ENCODE peak calls at places on chromosomes 4 and X, in seven cellular contexts. One of them, this sample, is unnamed.
A peak's percentile ranks its signal among the peaks of the same experiment; 100 is the strongest.

GRCh38 chr4:76306882-76307669 is 543 bp downstream of the STBD1 start:
- DNase-seq in PC-3: peak; percentile 49
- DNase-seq in GM23338: peak; percentile 87
- DNase-seq in neural progenitor cell: peak; percentile 84
- DNase-seq in GM23248: peak; percentile 90
- DNase-seq in HCT116: no peak
- DNase-seq in MM.1S: peak; percentile 66
- DNase-seq in this sample: peak; percentile 86

GRCh38 chr4:4306920-4307319 is 16.9 kb downstream of the ZBTB49 start:
- DNase-seq in PC-3: no peak
- DNase-seq in GM23338: no peak
- DNase-seq in neural progenitor cell: no peak
- DNase-seq in GM23248: no peak
- DNase-seq in HCT116: no peak
- DNase-seq in MM.1S: no peak
- DNase-seq in this sample: no peak

GRCh38 chrX:154327026-154327820 is 31.6 kb downstream of the TKTL1 start:
- DNase-seq in PC-3: no peak
- DNase-seq in GM23338: no peak
- DNase-seq in neural progenitor cell: no peak
- DNase-seq in GM23248: peak; percentile 75
- DNase-seq in HCT116: no peak
- DNase-seq in MM.1S: peak; percentile 47
- DNase-seq in this sample: no peak

GRCh38 chr4:37812713-37813112 is 13.8 kb upstream of the PGM2 start:
- DNase-seq in PC-3: peak; percentile 46
- DNase-seq in GM23338: no peak
- DNase-seq in neural progenitor cell: no peak
- DNase-seq in GM23248: peak; percentile 56
- DNase-seq in HCT116: no peak
- DNase-seq in MM.1S: no peak
- DNase-seq in this sample: peak; percentile 8

GRCh38 chr4:16065066-16065465 is 18.8 kb downstream of the PROM1 start:
- DNase-seq in PC-3: no peak
- DNase-seq in GM23338: no peak
- DNase-seq in neural progenitor cell: no peak
- DNase-seq in GM23248: no peak
- DNase-seq in HCT116: no peak
- DNase-seq in MM.1S: no peak
- DNase-seq in this sample: no peak

GRCh38 chrX:39418936-39419659 is 617.8 kb downstream of the MID1IP1 start:
- DNase-seq in PC-3: no peak
- DNase-seq in GM23338: peak; percentile 2
- DNase-seq in neural progenitor cell: no peak
- DNase-seq in GM23248: no peak
- DNase-seq in HCT116: no peak
- DNase-seq in MM.1S: no peak
- DNase-seq in this sample: peak; percentile 28

GRCh38 chrX:50707376-50707775 is 106.6 kb downstream of the SHROOM4 start:
- DNase-seq in PC-3: peak; percentile 43
- DNase-seq in GM23338: no peak
- DNase-seq in neural progenitor cell: no peak
- DNase-seq in GM23248: no peak
- DNase-seq in HCT116: no peak
- DNase-seq in MM.1S: peak; percentile 8
- DNase-seq in this sample: peak; percentile 23

GRCh38 chrX:129000018-129000417 is 523.3 kb downstream of the SMARCA1 start:
- DNase-seq in PC-3: no peak
- DNase-seq in GM23338: no peak
- DNase-seq in neural progenitor cell: no peak
- DNase-seq in GM23248: no peak
- DNase-seq in HCT116: no peak
- DNase-seq in MM.1S: no peak
- DNase-seq in this sample: no peak

GRCh38 chr4:65893311-65893710 is 223.0 kb upstream of the EPHA5 start:
- DNase-seq in PC-3: peak; percentile 20
- DNase-seq in GM23338: peak; percentile 6
- DNase-seq in neural progenitor cell: no peak
- DNase-seq in GM23248: no peak
- DNase-seq in HCT116: no peak
- DNase-seq in MM.1S: no peak
- DNase-seq in this sample: no peak

GRCh38 chr4:7905461-7905915 is 34.2 kb downstream of the AFAP1 start:
- DNase-seq in PC-3: no peak
- DNase-seq in GM23338: no peak
- DNase-seq in neural progenitor cell: no peak
- DNase-seq in GM23248: peak; percentile 85
- DNase-seq in HCT116: no peak
- DNase-seq in MM.1S: no peak
- DNase-seq in this sample: no peak
- H3K4me1 ChIP-seq in PC-3: peaks cover 45% of the 10 kb centered on the region
- H3K4me1 ChIP-seq in GM23338: peaks cover 84% of the 10 kb centered on the region
- H3K4me1 ChIP-seq in neural progenitor cell: peaks cover 48% of the 10 kb centered on the region
- H3K4me1 ChIP-seq in GM23248: peaks cover 79% of the 10 kb centered on the region
- H3K4me1 ChIP-seq in HCT116: peaks cover 6% of the 10 kb centered on the region
- H3K4me1 ChIP-seq in MM.1S: no peaks in the 10 kb centered on the region
- H3K4me1 ChIP-seq in this sample: peaks cover 31% of the 10 kb centered on the region

GRCh38 chr4:185143596-185143969 is 517 bp downstream of the SLC25A4 start:
- DNase-seq in PC-3: peak; percentile 44
- DNase-seq in GM23338: no peak
- DNase-seq in neural progenitor cell: no peak
- DNase-seq in GM23248: peak; percentile 55
- DNase-seq in HCT116: no peak
- DNase-seq in MM.1S: peak; percentile 48
- DNase-seq in this sample: peak; percentile 50
- TF ChIP-seq EZH2phosphoT487 in PC-3: no peak
- TF ChIP-seq EZH2phosphoT487 in GM23338: no peak
- TF ChIP-seq EZH2phosphoT487 in neural progenitor cell: no peak
- TF ChIP-seq EZH2phosphoT487 in GM23248: no peak
- TF ChIP-seq EZH2phosphoT487 in HCT116: no peak
- TF ChIP-seq EZH2phosphoT487 in MM.1S: no peak
- TF ChIP-seq EZH2phosphoT487 in this sample: no peak

GRCh38 chr4:185016101-185016940 is 2.0 kb upstream of the HELT start:
- DNase-seq in PC-3: no peak
- DNase-seq in GM23338: peak; percentile 55
- DNase-seq in neural progenitor cell: peak; percentile 65
- DNase-seq in GM23248: no peak
- DNase-seq in HCT116: no peak
- DNase-seq in MM.1S: no peak
- DNase-seq in this sample: no peak
- TF ChIP-seq EZH2 in PC-3: no peak
- TF ChIP-seq EZH2 in GM23338: peak; percentile 88
- TF ChIP-seq EZH2 in neural progenitor cell: peak; percentile 93
- TF ChIP-seq EZH2 in GM23248: peak; percentile 35
- TF ChIP-seq EZH2 in HCT116: no peak
- TF ChIP-seq EZH2 in MM.1S: no peak
- TF ChIP-seq EZH2 in this sample: peak; percentile 79

GRCh38 chr4:38829237-38829636 is 24.6 kb upstream of the TLR1 start:
- DNase-seq in PC-3: no peak
- DNase-seq in GM23338: no peak
- DNase-seq in neural progenitor cell: no peak
- DNase-seq in GM23248: no peak
- DNase-seq in HCT116: no peak
- DNase-seq in MM.1S: no peak
- DNase-seq in this sample: no peak

GRCh38 chr4:38834570-38834969 is 22.0 kb downstream of the TLR6 start:
- DNase-seq in PC-3: no peak
- DNase-seq in GM23338: no peak
- DNase-seq in neural progenitor cell: no peak
- DNase-seq in GM23248: no peak
- DNase-seq in HCT116: no peak
- DNase-seq in MM.1S: no peak
- DNase-seq in this sample: no peak

GRCh38 chr4:38832624-38833528 is 23.7 kb downstream of the TLR6 start:
- DNase-seq in PC-3: no peak
- DNase-seq in GM23338: peak; percentile 38
- DNase-seq in neural progenitor cell: no peak
- DNase-seq in GM23248: no peak
- DNase-seq in HCT116: no peak
- DNase-seq in MM.1S: peak; percentile 10
- DNase-seq in this sample: no peak

GRCh38 chr4:38832206-38832605 is 24.4 kb downstream of the TLR6 start:
- DNase-seq in PC-3: no peak
- DNase-seq in GM23338: no peak
- DNase-seq in neural progenitor cell: no peak
- DNase-seq in GM23248: no peak
- DNase-seq in HCT116: no peak
- DNase-seq in MM.1S: no peak
- DNase-seq in this sample: no peak

DNA sequence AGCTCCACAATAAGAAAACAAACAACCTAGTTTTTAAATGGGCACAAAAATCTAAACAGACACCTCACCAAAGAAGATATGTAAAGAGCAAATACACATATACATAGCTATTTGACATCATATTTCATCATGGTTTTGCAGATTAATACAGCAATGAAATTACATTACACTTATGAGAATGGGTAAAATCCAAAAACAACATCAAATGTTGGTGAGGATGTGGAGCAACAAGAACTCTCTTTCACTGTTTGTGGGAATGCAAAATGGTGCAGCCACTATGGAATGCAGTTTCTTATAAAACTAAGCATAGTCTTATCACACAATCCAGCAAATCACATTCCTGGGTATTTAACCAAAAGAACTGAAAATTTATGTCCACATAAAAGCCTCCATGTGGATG is 25.0 kb downstream of the TLR6 start:
- DNase-seq in PC-3: no peak
- DNase-seq in GM23338: no peak
- DNase-seq in neural progenitor cell: no peak
- DNase-seq in GM23248: no peak
- DNase-seq in HCT116: no peak
- DNase-seq in MM.1S: no peak
- DNase-seq in this sample: no peak
- H3K4me1 ChIP-seq in PC-3: no peaks in the 10 kb centered on the region
- H3K4me1 ChIP-seq in GM23338: no peaks in the 10 kb centered on the region
- H3K4me1 ChIP-seq in neural progenitor cell: no peaks in the 10 kb centered on the region
- H3K4me1 ChIP-seq in GM23248: no peaks in the 10 kb centered on the region
- H3K4me1 ChIP-seq in HCT116: peaks cover 10% of the 10 kb centered on the region
- H3K4me1 ChIP-seq in MM.1S: no peaks in the 10 kb centered on the region
- H3K4me1 ChIP-seq in this sample: no peaks in the 10 kb centered on the region

GRCh38 chrX:22746081-22746480 is 253.7 kb upstream of the DDX53 start:
- DNase-seq in PC-3: no peak
- DNase-seq in GM23338: no peak
- DNase-seq in neural progenitor cell: no peak
- DNase-seq in GM23248: no peak
- DNase-seq in HCT116: no peak
- DNase-seq in MM.1S: no peak
- DNase-seq in this sample: no peak

DNA sequence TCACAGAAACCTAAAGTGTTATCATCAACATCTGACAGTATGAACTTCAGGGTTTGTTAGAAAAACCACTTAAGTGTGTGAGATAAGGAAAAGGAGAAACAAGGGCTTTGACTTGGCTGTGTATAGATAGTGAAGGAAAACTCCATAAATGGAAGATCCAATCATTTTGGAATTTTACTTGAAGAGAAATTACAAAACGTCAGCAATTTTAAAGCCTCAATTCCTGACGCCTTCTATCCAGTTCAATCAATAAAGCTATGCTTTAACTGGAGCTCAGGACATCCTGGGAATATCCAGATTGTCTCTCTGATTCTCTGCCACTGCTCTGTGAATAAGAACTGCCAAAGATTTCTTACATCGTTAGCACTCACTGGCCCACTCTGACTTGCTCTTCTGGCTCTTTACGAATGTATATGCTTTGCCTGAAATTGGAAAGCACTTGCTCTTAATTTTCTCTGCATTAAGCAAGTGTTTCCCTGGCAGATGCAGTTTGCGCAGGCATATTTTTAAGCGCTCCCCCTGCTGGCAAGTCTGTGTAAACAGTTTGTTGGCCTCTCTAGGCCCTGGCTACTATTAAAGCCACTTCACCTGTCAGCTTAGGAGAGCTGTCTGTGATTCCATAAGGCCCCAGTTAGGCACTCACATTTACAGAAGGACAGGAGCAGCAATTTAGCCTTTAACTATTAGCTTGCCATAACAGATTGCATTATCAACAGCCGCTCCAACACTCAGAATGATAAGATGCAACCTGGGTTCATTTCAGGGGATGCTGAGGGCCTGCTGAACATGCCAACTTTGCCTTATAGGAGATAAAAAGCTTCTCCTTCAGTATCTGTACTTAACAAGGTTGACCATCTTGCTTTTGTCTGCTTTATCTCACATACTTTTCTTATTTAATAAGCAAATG is 251.4 kb upstream of the DDX53 start:
- DNase-seq in PC-3: peak; percentile 63
- DNase-seq in GM23338: peak; percentile 54
- DNase-seq in neural progenitor cell: peak; percentile 68
- DNase-seq in GM23248: peak; percentile 55
- DNase-seq in HCT116: peak; percentile 19
- DNase-seq in MM.1S: peak; percentile 37
- DNase-seq in this sample: peak; percentile 72
- TF ChIP-seq EZH2phosphoT487 in PC-3: no peak
- TF ChIP-seq EZH2phosphoT487 in GM23338: no peak
- TF ChIP-seq EZH2phosphoT487 in neural progenitor cell: no peak
- TF ChIP-seq EZH2phosphoT487 in GM23248: no peak
- TF ChIP-seq EZH2phosphoT487 in HCT116: no peak
- TF ChIP-seq EZH2phosphoT487 in MM.1S: no peak
- TF ChIP-seq EZH2phosphoT487 in this sample: no peak

DNA sequence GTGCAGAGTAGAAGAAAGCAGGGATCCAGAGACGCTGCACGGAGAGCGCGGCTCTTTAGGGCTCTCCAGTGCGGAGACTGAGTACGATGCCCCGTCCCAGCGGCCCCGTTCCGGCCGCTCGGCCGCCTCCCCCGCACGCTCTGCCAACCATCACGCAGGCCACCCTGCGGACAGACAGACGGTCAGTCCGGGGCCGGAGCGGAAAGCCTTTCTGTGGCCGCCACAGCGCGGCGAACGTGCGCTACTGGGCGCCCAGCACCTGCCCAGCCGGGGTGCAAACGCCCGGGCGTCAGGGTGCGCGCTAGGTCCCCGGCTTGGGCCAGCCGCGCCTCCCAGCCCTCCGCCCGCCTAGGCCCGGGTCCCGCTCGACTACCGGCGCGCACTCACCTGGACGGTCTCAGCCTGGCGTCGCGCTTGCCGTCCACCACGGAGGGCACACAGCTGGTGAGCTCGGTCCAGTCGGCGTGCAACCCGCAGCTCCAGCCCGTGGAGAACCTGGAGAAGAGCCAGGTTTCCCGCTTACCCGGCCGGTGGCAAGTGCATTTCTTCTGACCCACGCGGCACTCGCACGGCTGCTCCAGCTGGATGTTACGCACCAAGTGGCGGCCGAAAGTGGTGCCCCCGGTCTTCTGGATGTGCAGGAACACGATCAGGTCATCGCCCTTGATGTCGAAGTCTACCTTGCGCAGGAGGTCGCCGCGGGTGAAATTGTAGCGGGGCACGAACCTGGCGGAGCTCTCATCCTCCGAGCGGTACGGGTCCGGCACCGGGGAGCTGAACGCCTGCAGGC is 1.8 kb downstream of the HS6ST2 start:
- DNase-seq in PC-3: no peak
- DNase-seq in GM23338: peak; percentile 49
- DNase-seq in neural progenitor cell: peak; percentile 39
- DNase-seq in GM23248: peak; percentile 1
- DNase-seq in HCT116: no peak
- DNase-seq in MM.1S: no peak
- DNase-seq in this sample: peak; percentile 15
- TF ChIP-seq EZH2 in PC-3: no peak
- TF ChIP-seq EZH2 in GM23338: no peak
- TF ChIP-seq EZH2 in neural progenitor cell: peak; percentile 48
- TF ChIP-seq EZH2 in GM23248: peak; percentile 46
- TF ChIP-seq EZH2 in HCT116: no peak
- TF ChIP-seq EZH2 in MM.1S: no peak
- TF ChIP-seq EZH2 in this sample: no peak

This sample was measured in hepatocyte.